ENCODE peak calls at places on chromosomes 12 and 14, in eight cellular contexts. C is AG04449; Q is NCI-H774; T is NCI-H345; X is stromal cell of bone marrow; I is activated T-cell treated with anti-CD3 and anti-CD28 coated beads, Interleukin-2, amount 50 U/mL, for 1 hour; Z is activated CD4-positive, alpha-beta memory T cell treated with anti-CD3 and anti-CD28 coated beads, Interleukin-2, amount 10 ng/mL, durations not matched to agents 7 days and 5 days; R is HuH-7. P is an unnamed sample.

GRCh38 chr14:37116933-37117844 is 55.2 kb downstream of the SLC25A21 start:
- DNase-seq in C (no peak), Q (no peak), T (no peak), X (peak), I (no peak), Z (no peak), R (no peak), P (no peak)

GRCh38 chr14:77183896-77184295 is 2.3 kb downstream of the TMEM63C start:
- DNase-seq in C (no peak), Q (no peak), T (no peak), X (no peak), I (no peak), Z (no peak), R (no peak), P (no peak)

GRCh38 chr12:91339106-91339505 is 156.5 kb upstream of the DCN start:
- DNase-seq in C (no peak), Q (no peak), T (no peak), X (no peak), I (no peak), Z (no peak), R (no peak), P (no peak)

GRCh38 chr12:31257784-31258183 is 68.2 kb downstream of the SINHCAF start:
- DNase-seq in C (no peak), Q (no peak), T (no peak), X (no peak), I (no peak), Z (no peak), R (no peak), P (no peak)

GRCh38 chr12:104314242-104314614 is 10.7 kb downstream of the EID3 start:
- DNase-seq in C (no peak), Q (no peak), T (no peak), X (no peak), I (no peak), Z (no peak), R (no peak), P (no peak)

GRCh38 chr12:95922231-95922630 is 20.2 kb downstream of the CCDC38 start:
- DNase-seq in C (no peak), Q (no peak), T (no peak), X (peak), I (no peak), Z (no peak), R (no peak), P (no peak)

GRCh38 chr14:29654910-29655590 is 272.6 kb downstream of the PRKD1 start:
- DNase-seq in C (no peak), Q (no peak), T (no peak), X (peak), I (no peak), Z (no peak), R (no peak), P (no peak)

GRCh38 chr12:123478762-123479161 is 20.8 kb downstream of the SNRNP35 start:
- DNase-seq in C (no peak), Q (no peak), T (no peak), X (peak), I (no peak), Z (no peak), R (no peak), P (no peak)

GRCh38 chr14:68791078-68791983 is 1.5 kb downstream of the ZFP36L1 start:
- DNase-seq in C (no peak), Q (no peak), T (peak), X (no peak), I (peak), Z (peak), R (no peak), P (peak)

GRCh38 chr12:58915634-58916033 is 4.7 kb downstream of the LRIG3 start:
- DNase-seq in C (no peak), Q (peak), T (peak), X (peak), I (no peak), Z (no peak), R (no peak), P (no peak)

GRCh38 chr12:49086116-49086515 is 8.5 kb downstream of the DHH start:
- DNase-seq in C (peak), Q (no peak), T (no peak), X (no peak), I (no peak), Z (no peak), R (no peak), P (no peak)

GRCh38 chr14:29724991-29725390 is 202.7 kb downstream of the PRKD1 start:
- DNase-seq in C (no peak), Q (peak), T (no peak), X (no peak), I (no peak), Z (no peak), R (peak), P (peak)

GRCh38 chr14:101844219-101844618 is 82.7 kb downstream of the PPP2R5C start:
- DNase-seq in C (no peak), Q (no peak), T (no peak), X (no peak), I (no peak), Z (no peak), R (no peak), P (no peak)

GRCh38 chr12:22361785-22362184 is 27.3 kb upstream of the ST8SIA1 start:
- DNase-seq in C (no peak), Q (no peak), T (no peak), X (no peak), I (no peak), Z (no peak), R (no peak), P (no peak)

GRCh38 chr12:111730420-111730819 is 36.3 kb upstream of the ALDH2 start:
- DNase-seq in C (no peak), Q (no peak), T (no peak), X (no peak), I (no peak), Z (no peak), R (no peak), P (no peak)

GRCh38 chr12:90305379-90305778 is 596.7 kb upstream of the ATP2B1 start:
- DNase-seq in C (no peak), Q (no peak), T (no peak), X (no peak), I (no peak), Z (no peak), R (no peak), P (no peak)

P was measured in K562.